ENCODE peak calls at places on chromosome 15, in nine cellular contexts. One of them, this sample, is unnamed.

GRCh38 chr15:95712785-95713184 is 617.7 kb upstream of the NR2F2 start:
- DNase-seq in body of pancreas: no peak
- DNase-seq in stomach: no peak
- DNase-seq in uterus: no peak
- DNase-seq in NCI-H345: no peak
- DNase-seq in lower lobe of right lung: no peak
- DNase-seq in activated gamma-delta T cell treated with Interleukin-2 at 50 U/mL for 16 hours: no peak
- DNase-seq in heart left ventricle: no peak
- DNase-seq in skeletal muscle cell: peak
- DNase-seq in this sample: no peak

GRCh38 chr15:31157644-31158069 is 56.1 kb upstream of the TRPM1 start:
- DNase-seq in activated gamma-delta T cell treated with Interleukin-2 at 50 U/mL for 16 hours: no peak
- DNase-seq in NCI-H345: no peak
- DNase-seq in skeletal muscle cell: no peak
- DNase-seq in stomach: peak
- DNase-seq in heart left ventricle: no peak
- DNase-seq in uterus: no peak
- DNase-seq in lower lobe of right lung: no peak
- DNase-seq in body of pancreas: peak
- DNase-seq in this sample: no peak

GRCh38 chr15:40047413-40048154 is 8.6 kb upstream of the SRP14 start:
- DNase-seq in NCI-H345: peak
- DNase-seq in skeletal muscle cell: peak
- DNase-seq in lower lobe of right lung: peak
- DNase-seq in activated gamma-delta T cell treated with Interleukin-2 at 50 U/mL for 16 hours: peak
- DNase-seq in stomach: peak
- DNase-seq in body of pancreas: peak
- DNase-seq in heart left ventricle: peak
- DNase-seq in uterus: peak
- DNase-seq in this sample: peak

GRCh38 chr15:79523266-79523665 is 91.1 kb downstream of the MINAR1 start:
- DNase-seq in skeletal muscle cell: no peak
- DNase-seq in lower lobe of right lung: no peak
- DNase-seq in body of pancreas: no peak
- DNase-seq in heart left ventricle: no peak
- DNase-seq in uterus: no peak
- DNase-seq in activated gamma-delta T cell treated with Interleukin-2 at 50 U/mL for 16 hours: no peak
- DNase-seq in stomach: no peak
- DNase-seq in NCI-H345: no peak
- DNase-seq in this sample: no peak

GRCh38 chr15:66733976-66734375 is 31.9 kb downstream of the SMAD6 start:
- DNase-seq in stomach: no peak
- DNase-seq in body of pancreas: no peak
- DNase-seq in activated gamma-delta T cell treated with Interleukin-2 at 50 U/mL for 16 hours: no peak
- DNase-seq in uterus: no peak
- DNase-seq in skeletal muscle cell: no peak
- DNase-seq in NCI-H345: no peak
- DNase-seq in lower lobe of right lung: no peak
- DNase-seq in heart left ventricle: no peak
- DNase-seq in this sample: peak

GRCh38 chr15:20353966-20354883 is 187.4 kb downstream of the GOLGA6L6 start:
- DNase-seq in lower lobe of right lung: peak
- DNase-seq in uterus: no peak
- DNase-seq in stomach: peak
- DNase-seq in activated gamma-delta T cell treated with Interleukin-2 at 50 U/mL for 16 hours: no peak
- DNase-seq in NCI-H345: no peak
- DNase-seq in body of pancreas: peak
- DNase-seq in skeletal muscle cell: no peak
- DNase-seq in heart left ventricle: no peak
- DNase-seq in this sample: peak

GRCh38 chr15:68391084-68391483 is 40.9 kb downstream of the ITGA11 start:
- DNase-seq in stomach: peak
- DNase-seq in uterus: peak
- DNase-seq in heart left ventricle: no peak
- DNase-seq in lower lobe of right lung: no peak
- DNase-seq in skeletal muscle cell: no peak
- DNase-seq in NCI-H345: no peak
- DNase-seq in activated gamma-delta T cell treated with Interleukin-2 at 50 U/mL for 16 hours: no peak
- DNase-seq in body of pancreas: no peak
- DNase-seq in this sample: no peak

GRCh38 chr15:95284933-95285401 is 1045.5 kb upstream of the NR2F2 start:
- DNase-seq in body of pancreas: no peak
- DNase-seq in stomach: no peak
- DNase-seq in uterus: no peak
- DNase-seq in skeletal muscle cell: no peak
- DNase-seq in NCI-H345: no peak
- DNase-seq in activated gamma-delta T cell treated with Interleukin-2 at 50 U/mL for 16 hours: no peak
- DNase-seq in lower lobe of right lung: no peak
- DNase-seq in heart left ventricle: no peak
- DNase-seq in this sample: no peak

GRCh38 chr15:42528970-42529369 is 19.6 kb downstream of the LRRC57 start:
- DNase-seq in lower lobe of right lung: no peak
- DNase-seq in heart left ventricle: no peak
- DNase-seq in uterus: no peak
- DNase-seq in skeletal muscle cell: no peak
- DNase-seq in activated gamma-delta T cell treated with Interleukin-2 at 50 U/mL for 16 hours: no peak
- DNase-seq in body of pancreas: no peak
- DNase-seq in stomach: no peak
- DNase-seq in NCI-H345: no peak
- DNase-seq in this sample: no peak

GRCh38 chr15:32829441-32829840 is 111.6 kb downstream of the GREM1 start:
- DNase-seq in stomach: no peak
- DNase-seq in NCI-H345: no peak
- DNase-seq in body of pancreas: no peak
- DNase-seq in skeletal muscle cell: no peak
- DNase-seq in uterus: no peak
- DNase-seq in heart left ventricle: no peak
- DNase-seq in activated gamma-delta T cell treated with Interleukin-2 at 50 U/mL for 16 hours: no peak
- DNase-seq in lower lobe of right lung: no peak
- DNase-seq in this sample: no peak

GRCh38 chr15:97504031-97504430 is 456.5 kb upstream of the ARRDC4 start:
- DNase-seq in lower lobe of right lung: no peak
- DNase-seq in body of pancreas: no peak
- DNase-seq in stomach: no peak
- DNase-seq in heart left ventricle: no peak
- DNase-seq in skeletal muscle cell: peak
- DNase-seq in uterus: no peak
- DNase-seq in NCI-H345: no peak
- DNase-seq in activated gamma-delta T cell treated with Interleukin-2 at 50 U/mL for 16 hours: no peak
- DNase-seq in this sample: no peak

GRCh38 chr15:47717036-47717611 is at the start of gene SEMA6D:
- DNase-seq in activated gamma-delta T cell treated with Interleukin-2 at 50 U/mL for 16 hours: no peak
- DNase-seq in heart left ventricle: peak
- DNase-seq in skeletal muscle cell: peak
- DNase-seq in NCI-H345: peak
- DNase-seq in stomach: peak
- DNase-seq in uterus: peak
- DNase-seq in body of pancreas: peak
- DNase-seq in lower lobe of right lung: peak
- DNase-seq in this sample: peak

GRCh38 chr15:76345880-76346665 is 9.5 kb downstream of the ISL2 start:
- DNase-seq in activated gamma-delta T cell treated with Interleukin-2 at 50 U/mL for 16 hours: no peak
- DNase-seq in NCI-H345: no peak
- DNase-seq in heart left ventricle: no peak
- DNase-seq in lower lobe of right lung: peak
- DNase-seq in uterus: no peak
- DNase-seq in skeletal muscle cell: no peak
- DNase-seq in body of pancreas: peak
- DNase-seq in stomach: no peak
- DNase-seq in this sample: no peak

GRCh38 chr15:85580914-85581313 is 200.5 kb downstream of the AKAP13 start:
- DNase-seq in body of pancreas: peak
- DNase-seq in uterus: no peak
- DNase-seq in NCI-H345: no peak
- DNase-seq in heart left ventricle: peak
- DNase-seq in skeletal muscle cell: no peak
- DNase-seq in stomach: peak
- DNase-seq in activated gamma-delta T cell treated with Interleukin-2 at 50 U/mL for 16 hours: peak
- DNase-seq in lower lobe of right lung: peak
- DNase-seq in this sample: peak

GRCh38 chr15:66581972-66582537 is 16.3 kb upstream of the LCTL start:
- DNase-seq in activated gamma-delta T cell treated with Interleukin-2 at 50 U/mL for 16 hours: no peak
- DNase-seq in lower lobe of right lung: no peak
- DNase-seq in body of pancreas: no peak
- DNase-seq in stomach: no peak
- DNase-seq in NCI-H345: no peak
- DNase-seq in uterus: no peak
- DNase-seq in heart left ventricle: no peak
- DNase-seq in skeletal muscle cell: no peak
- DNase-seq in this sample: no peak

GRCh38 chr15:65828566-65828965 is 36.5 kb upstream of the DENND4A start:
- DNase-seq in NCI-H345: no peak
- DNase-seq in uterus: no peak
- DNase-seq in activated gamma-delta T cell treated with Interleukin-2 at 50 U/mL for 16 hours: peak
- DNase-seq in skeletal muscle cell: no peak
- DNase-seq in stomach: no peak
- DNase-seq in lower lobe of right lung: no peak
- DNase-seq in body of pancreas: no peak
- DNase-seq in heart left ventricle: no peak
- DNase-seq in this sample: no peak

GRCh38 chr15:88456733-88457132 is 10.5 kb downstream of the MRPL46 start:
- DNase-seq in skeletal muscle cell: no peak
- DNase-seq in body of pancreas: no peak
- DNase-seq in NCI-H345: no peak
- DNase-seq in stomach: no peak
- DNase-seq in activated gamma-delta T cell treated with Interleukin-2 at 50 U/mL for 16 hours: no peak
- DNase-seq in uterus: no peak
- DNase-seq in lower lobe of right lung: no peak
- DNase-seq in heart left ventricle: no peak
- DNase-seq in this sample: no peak

GRCh38 chr15:87604857-87605446 is 651.6 kb downstream of the NTRK3 start:
- DNase-seq in skeletal muscle cell: no peak
- DNase-seq in uterus: no peak
- DNase-seq in lower lobe of right lung: no peak
- DNase-seq in NCI-H345: no peak
- DNase-seq in stomach: no peak
- DNase-seq in activated gamma-delta T cell treated with Interleukin-2 at 50 U/mL for 16 hours: no peak
- DNase-seq in body of pancreas: no peak
- DNase-seq in heart left ventricle: no peak
- DNase-seq in this sample: no peak

GRCh38 chr15:27486036-27486435 is 515.1 kb downstream of the GABRG3 start:
- DNase-seq in activated gamma-delta T cell treated with Interleukin-2 at 50 U/mL for 16 hours: no peak
- DNase-seq in stomach: no peak
- DNase-seq in heart left ventricle: no peak
- DNase-seq in NCI-H345: peak
- DNase-seq in uterus: no peak
- DNase-seq in body of pancreas: no peak
- DNase-seq in skeletal muscle cell: no peak
- DNase-seq in lower lobe of right lung: no peak
- DNase-seq in this sample: no peak

GRCh38 chr15:91926871-91927270 is 73.4 kb downstream of the SLCO3A1 start:
- DNase-seq in uterus: no peak
- DNase-seq in skeletal muscle cell: peak
- DNase-seq in activated gamma-delta T cell treated with Interleukin-2 at 50 U/mL for 16 hours: no peak
- DNase-seq in NCI-H345: peak
- DNase-seq in heart left ventricle: no peak
- DNase-seq in lower lobe of right lung: no peak
- DNase-seq in stomach: no peak
- DNase-seq in body of pancreas: no peak
- DNase-seq in this sample: no peak

GRCh38 chr15:60691508-60692047 is 212.6 kb upstream of the ICE2 start:
- DNase-seq in NCI-H345: no peak
- DNase-seq in heart left ventricle: no peak
- DNase-seq in uterus: no peak
- DNase-seq in lower lobe of right lung: no peak
- DNase-seq in stomach: no peak
- DNase-seq in skeletal muscle cell: no peak
- DNase-seq in body of pancreas: no peak
- DNase-seq in activated gamma-delta T cell treated with Interleukin-2 at 50 U/mL for 16 hours: no peak
- DNase-seq in this sample: no peak

GRCh38 chr15:96171271-96171739 is 159.2 kb upstream of the NR2F2 start:
- DNase-seq in uterus: no peak
- DNase-seq in activated gamma-delta T cell treated with Interleukin-2 at 50 U/mL for 16 hours: no peak
- DNase-seq in lower lobe of right lung: no peak
- DNase-seq in stomach: no peak
- DNase-seq in body of pancreas: peak
- DNase-seq in heart left ventricle: no peak
- DNase-seq in NCI-H345: no peak
- DNase-seq in skeletal muscle cell: no peak
- DNase-seq in this sample: no peak

GRCh38 chr15:101168463-101168824 is 83.4 kb downstream of the CHSY1 start:
- DNase-seq in body of pancreas: peak
- DNase-seq in activated gamma-delta T cell treated with Interleukin-2 at 50 U/mL for 16 hours: no peak
- DNase-seq in lower lobe of right lung: no peak
- DNase-seq in NCI-H345: no peak
- DNase-seq in uterus: no peak
- DNase-seq in skeletal muscle cell: no peak
- DNase-seq in stomach: peak
- DNase-seq in heart left ventricle: no peak
- DNase-seq in this sample: peak

This sample was measured in left cardiac atrium.